ENCODE peak calls at places on chromosomes 12 and 14, in eight cellular contexts. G is HCT116, L is HepG2, P is GM23338, N is GM12878, I is endothelial cell of umbilical vein, Q is K562, Y is H1. U is an unnamed sample.

GRCh38 chr12:84638811-84639368 is 273.7 kb downstream of the SLC6A15 start:
- DNase-seq in P (no peak), L (no peak), Q (no peak), G (no peak), I (no peak), N (no peak), Y (no peak), U (no peak)

GRCh38 chr14:80172380-80173055 is 38.8 kb downstream of the DIO2 start:
- DNase-seq in G (no peak), Q (no peak), N (no peak), I (no peak), Y (no peak), P (no peak), L (no peak), U (no peak)

GRCh38 chr12:117101953-117102833 is 3.0 kb upstream of the TESC start:
- DNase-seq in G (no peak), Y (no peak), I (no peak), N (no peak), Q (no peak), L (no peak), P (no peak), U (no peak)

GRCh38 chr12:56781726-56782125 is 18.6 kb downstream of the HSD17B6 start:
- DNase-seq in N (no peak), Q (no peak), L (no peak), Y (no peak), P (no peak), G (no peak), I (no peak), U (no peak)

GRCh38 chr14:75539562-75540478 is 17.6 kb downstream of the BATF start:
- DNase-seq in N (no peak), P (peak), G (no peak), Y (no peak), Q (peak), I (no peak), L (no peak), U (no peak)

GRCh38 chr12:55996201-55996714 is 818 bp upstream of the SUOX start:
- DNase-seq in I (peak), N (no peak), Y (no peak), L (peak), G (no peak), Q (peak), P (peak), U (no peak)

GRCh38 chr12:38614171-38614570 is 291.2 kb downstream of the CPNE8 start:
- DNase-seq in Q (no peak), I (no peak), P (peak), Y (no peak), L (no peak), G (no peak), N (no peak), U (no peak)

GRCh38 chr12:599756-600155 is 63.5 kb downstream of the NINJ2 start:
- DNase-seq in G (no peak), I (no peak), L (no peak), Y (no peak), Q (no peak), N (no peak), P (no peak), U (no peak)

GRCh38 chr14:100590726-100591452 is 3.7 kb upstream of the BEGAIN start:
- DNase-seq in G (no peak), Q (no peak), Y (no peak), I (no peak), L (no peak), N (no peak), P (no peak), U (no peak)

GRCh38 chr14:22657861-22658260 is 13.7 kb upstream of the OR6J1 start:
- DNase-seq in N (no peak), Q (peak), P (peak), Y (no peak), I (peak), G (no peak), L (peak), U (no peak)

GRCh38 chr12:121241203-121241970 is 31.5 kb downstream of the P2RX4 start:
- DNase-seq in N (no peak), G (no peak), P (no peak), Q (no peak), Y (no peak), I (no peak), L (no peak), U (no peak)

GRCh38 chr12:65169311-65170244 is at the start of gene LEMD3:
- DNase-seq in Q (peak), N (peak), Y (peak), L (peak), P (peak), I (peak), G (peak), U (peak)

GRCh38 chr12:130922584-130922983 is 31.1 kb upstream of the ADGRD1 start:
- DNase-seq in Q (no peak), P (no peak), N (no peak), Y (no peak), G (no peak), L (no peak), I (no peak), U (no peak)

GRCh38 chr12:56836317-56836716 is 73.2 kb downstream of the HSD17B6 start:
- DNase-seq in G (no peak), Q (no peak), I (no peak), P (no peak), N (no peak), Y (no peak), L (no peak), U (peak)

GRCh38 chr14:77120771-77121743 is 20.5 kb downstream of the ZDHHC22 start:
- DNase-seq in N (peak), P (no peak), I (no peak), L (no peak), Q (no peak), Y (no peak), G (no peak), U (no peak)

GRCh38 chr14:98198385-98198784 is 1073.6 kb downstream of the BCL11B start:
- DNase-seq in L (no peak), Y (no peak), Q (no peak), N (no peak), P (no peak), G (no peak), I (no peak), U (no peak)

GRCh38 chr14:39265741-39266588 is 32.2 kb downstream of the MIA2 start:
- DNase-seq in N (no peak), P (no peak), Y (no peak), Q (no peak), G (peak), I (peak), L (no peak), U (no peak)

GRCh38 chr12:30926243-30927209 is at the start of gene TSPAN11:
- DNase-seq in P (peak), N (no peak), G (no peak), L (no peak), Q (no peak), Y (peak), I (peak), U (no peak)

GRCh38 chr12:45122776-45123380 is 72.0 kb upstream of the DBX2 start:
- DNase-seq in N (no peak), G (peak), I (peak), Y (no peak), P (peak), L (peak), Q (peak), U (peak)

GRCh38 chr12:80412343-80412953 is 31.6 kb upstream of the PTPRQ start:
- DNase-seq in P (peak), N (no peak), Y (no peak), I (peak), L (peak), G (peak), Q (peak), U (peak)

DNA sequence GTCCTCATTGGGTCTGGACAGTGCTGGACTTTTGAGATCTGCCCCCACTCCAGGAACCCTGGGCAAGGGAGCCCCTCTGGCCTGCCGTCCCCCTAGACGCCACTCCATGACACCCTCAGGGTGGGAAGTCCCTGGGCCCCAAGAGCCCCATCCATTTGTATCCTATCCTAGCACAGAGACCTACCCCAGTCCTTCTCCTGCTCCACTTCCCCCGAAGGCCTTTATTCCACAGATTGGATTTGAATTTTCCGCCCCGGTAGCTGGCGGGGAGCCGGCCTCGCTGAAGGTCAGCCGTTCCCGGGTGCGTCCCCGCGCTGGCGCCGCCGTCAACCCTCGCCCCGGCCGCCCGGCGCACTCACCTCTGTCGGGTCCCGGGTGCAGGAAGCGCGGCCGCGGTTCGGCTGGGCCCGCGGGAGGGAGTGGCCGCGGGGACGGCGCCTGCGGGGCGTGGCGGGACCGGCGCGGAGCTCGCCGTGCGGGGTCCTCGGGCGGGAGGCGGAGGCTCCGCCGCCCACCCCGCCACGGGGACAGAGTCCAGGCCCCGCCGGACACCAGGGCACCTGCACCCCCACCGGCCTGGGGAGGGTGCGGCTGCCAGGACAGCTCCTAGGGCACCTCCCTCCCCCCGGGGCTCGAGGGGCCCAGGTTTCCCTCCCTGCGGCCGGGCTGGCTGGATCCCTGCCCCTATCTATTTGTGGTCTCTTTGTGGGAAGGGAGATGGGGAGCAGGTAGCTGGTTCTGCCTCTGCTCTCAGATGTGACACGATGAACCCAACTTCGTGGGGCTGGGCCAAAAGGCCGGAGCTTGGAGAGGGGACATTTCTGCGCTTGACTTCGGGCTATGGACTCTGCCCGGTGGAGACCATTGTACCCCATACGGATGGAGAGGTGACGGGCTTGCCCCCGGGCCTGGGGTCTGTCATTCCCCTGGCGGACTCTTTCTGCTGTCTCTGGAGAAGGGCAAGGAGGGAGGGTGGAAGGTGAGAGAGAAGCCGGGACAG is 19.9 kb upstream of the GPR68 start:
- DNase-seq in I (no peak), Y (no peak), Q (peak), L (no peak), G (no peak), N (no peak), P (peak), U (no peak)
- TF ChIP-seq EZH2 in I (no peak), Y (peak), Q (no peak), L (no peak), G (no peak), N (no peak), P (peak), U (no peak)

GRCh38 chr12:26274441-26275312 is 79.3 kb downstream of the SSPN start:
- DNase-seq in G (peak), I (peak), P (peak), Q (peak), Y (peak), L (peak), N (peak), U (no peak)
- TF ChIP-seq POLR2AphosphoS5 in G (peak), I (peak), P (no peak), Q (peak), Y (no peak), L (no peak), N (peak), U (no peak)

DNA sequence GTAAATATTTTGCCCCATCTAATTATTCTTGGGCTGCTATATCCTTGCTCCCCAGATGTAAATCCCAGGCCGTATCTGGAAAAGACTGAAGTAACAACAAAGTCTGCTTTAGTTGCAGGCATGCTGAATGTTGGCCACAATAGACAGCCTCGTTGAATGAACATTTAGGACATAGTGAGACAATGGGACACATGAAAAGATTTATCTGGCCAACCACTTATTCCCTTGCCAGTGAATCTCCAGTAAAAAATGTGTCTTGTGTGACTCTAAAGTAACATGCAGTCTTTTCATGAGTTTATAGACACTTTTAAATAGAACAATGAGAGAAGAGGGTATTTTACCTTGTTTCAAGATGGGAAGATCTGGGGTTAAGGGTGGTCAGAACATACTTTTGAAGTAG is 60.2 kb upstream of the STXBP6 start:
- DNase-seq in I (no peak), P (no peak), Q (no peak), G (no peak), Y (no peak), L (no peak), N (no peak), U (no peak)
- H3K27ac ChIP-seq in I (no peak), P (no peak), Q (no peak), G (no peak), Y (no peak), L (no peak), N (no peak), U (no peak)

GRCh38 chr12:53972152-53972702 is 699 bp upstream of the HOXC11 start:
- DNase-seq in Q (no peak), L (no peak), Y (no peak), G (no peak), I (no peak), N (no peak), P (no peak), U (no peak)

GRCh38 chr12:53971686-53972085 is 1.2 kb upstream of the HOXC11 start:
- DNase-seq in Q (no peak), G (no peak), I (no peak), Y (no peak), P (no peak), L (no peak), N (no peak), U (no peak)

GRCh38 chr12:53972722-53973092 is 219 bp upstream of the HOXC11 start:
- DNase-seq in N (no peak), G (no peak), L (no peak), Y (no peak), Q (no peak), P (no peak), I (no peak), U (no peak)

GRCh38 chr12:53974084-53975018 is at the start of gene HOTAIR:
- DNase-seq in Q (no peak), G (no peak), I (no peak), N (no peak), L (no peak), Y (no peak), P (peak), U (no peak)

DNA sequence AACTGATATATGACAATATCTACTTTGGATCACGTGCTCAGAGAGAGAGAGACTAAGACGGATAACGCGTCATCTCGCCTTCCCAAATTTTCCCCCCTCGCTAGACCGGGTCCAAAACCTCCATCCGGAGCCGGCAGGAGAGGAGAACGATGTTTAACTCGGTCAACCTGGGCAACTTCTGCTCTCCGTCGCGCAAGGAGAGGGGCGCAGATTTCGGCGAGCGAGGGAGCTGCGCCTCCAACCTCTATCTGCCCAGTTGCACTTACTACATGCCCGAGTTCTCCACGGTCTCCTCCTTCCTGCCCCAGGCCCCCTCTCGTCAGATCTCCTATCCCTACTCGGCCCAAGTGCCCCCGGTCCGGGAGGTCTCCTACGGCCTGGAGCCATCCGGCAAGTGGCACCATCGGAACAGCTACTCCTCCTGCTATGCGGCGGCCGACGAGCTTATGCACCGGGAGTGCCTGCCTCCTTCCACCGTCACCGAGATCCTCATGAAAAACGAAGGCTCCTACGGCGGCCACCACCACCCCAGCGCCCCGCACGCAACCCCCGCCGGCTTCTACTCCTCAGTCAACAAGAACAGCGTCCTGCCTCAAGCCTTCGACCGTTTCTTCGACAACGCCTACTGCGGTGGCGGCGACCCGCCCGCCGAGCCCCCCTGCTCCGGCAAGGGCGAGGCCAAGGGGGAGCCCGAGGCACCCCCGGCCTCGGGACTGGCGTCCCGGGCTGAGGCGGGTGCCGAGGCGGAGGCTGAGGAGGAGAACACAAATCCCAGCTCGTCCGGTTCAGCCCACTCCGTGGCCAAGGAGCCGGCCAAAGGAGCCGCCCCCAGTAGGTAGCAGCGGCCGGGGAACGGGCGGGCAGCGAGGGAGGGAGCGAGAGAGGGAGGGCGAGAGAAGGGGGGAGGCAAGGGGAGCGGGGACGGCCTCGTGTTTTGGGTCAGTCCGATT is at the start of gene HOXC11:
- DNase-seq in Q (no peak), Y (no peak), N (no peak), P (peak), L (no peak), I (no peak), G (no peak), U (no peak)
- TF ChIP-seq EZH2 in Q (no peak), Y (peak), N (peak), P (peak), L (peak), I (peak), G (no peak), U (no peak)

GRCh38 chr14:102940729-102941362 is 18.4 kb downstream of the AMN start:
- DNase-seq in Y (no peak), I (no peak), Q (no peak), L (no peak), P (no peak), N (no peak), G (no peak), U (no peak)
- TF ChIP-seq POLR2AphosphoS5 in Y (no peak), I (no peak), Q (no peak), L (no peak), P (no peak), N (no peak), G (no peak), U (no peak)

GRCh38 chr12:7395950-7396349 is 48.0 kb downstream of the CD163L1 start:
- DNase-seq in N (no peak), P (no peak), Y (no peak), G (no peak), L (no peak), Q (no peak), I (peak), U (no peak)
- H3K27ac ChIP-seq in N (no peak), P (no peak), Y (no peak), G (no peak), L (no peak), Q (no peak), I (no peak), U (no peak)

DNA sequence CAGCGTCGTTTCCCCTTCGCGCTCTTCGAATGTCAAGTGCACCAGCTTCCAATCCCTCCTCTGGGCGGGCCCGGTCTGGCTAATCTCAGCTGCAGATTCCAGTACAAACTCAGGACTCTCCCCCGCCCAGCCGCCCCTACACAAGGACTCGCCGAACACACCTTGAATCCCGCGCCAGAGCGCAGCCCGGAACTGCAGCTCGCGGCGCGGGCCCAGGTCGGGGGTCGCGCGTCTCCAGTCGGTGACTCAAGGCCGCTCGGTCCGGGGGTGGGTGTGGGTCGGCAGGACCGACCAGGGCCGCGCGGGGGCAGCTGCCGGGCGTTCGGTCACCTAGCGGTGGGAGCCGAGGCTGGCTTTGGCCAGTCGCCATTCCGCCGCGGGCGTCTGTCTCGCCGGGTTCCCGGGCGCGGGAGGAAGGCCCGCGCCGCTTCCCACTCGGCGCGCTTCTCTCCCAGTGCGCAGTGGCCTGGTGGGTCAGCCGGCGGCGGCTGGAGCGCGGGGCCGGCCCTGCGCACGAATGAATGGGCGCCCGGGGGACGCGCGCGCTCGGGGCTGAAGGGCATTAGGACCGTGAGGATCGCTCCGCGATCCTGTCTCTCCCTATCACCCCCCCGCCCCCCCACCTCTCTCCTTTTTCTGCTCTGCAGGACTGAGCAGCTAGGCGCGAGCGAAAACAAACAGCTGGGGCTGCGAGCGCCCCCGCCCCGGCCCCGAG is at the start of gene GALNT16:
- DNase-seq in L (no peak), G (no peak), N (no peak), Q (peak), Y (no peak), P (peak), I (peak), U (no peak)
- TF ChIP-seq EZH2 in L (no peak), G (no peak), N (no peak), Q (no peak), Y (peak), P (no peak), I (no peak), U (no peak)

DNA sequence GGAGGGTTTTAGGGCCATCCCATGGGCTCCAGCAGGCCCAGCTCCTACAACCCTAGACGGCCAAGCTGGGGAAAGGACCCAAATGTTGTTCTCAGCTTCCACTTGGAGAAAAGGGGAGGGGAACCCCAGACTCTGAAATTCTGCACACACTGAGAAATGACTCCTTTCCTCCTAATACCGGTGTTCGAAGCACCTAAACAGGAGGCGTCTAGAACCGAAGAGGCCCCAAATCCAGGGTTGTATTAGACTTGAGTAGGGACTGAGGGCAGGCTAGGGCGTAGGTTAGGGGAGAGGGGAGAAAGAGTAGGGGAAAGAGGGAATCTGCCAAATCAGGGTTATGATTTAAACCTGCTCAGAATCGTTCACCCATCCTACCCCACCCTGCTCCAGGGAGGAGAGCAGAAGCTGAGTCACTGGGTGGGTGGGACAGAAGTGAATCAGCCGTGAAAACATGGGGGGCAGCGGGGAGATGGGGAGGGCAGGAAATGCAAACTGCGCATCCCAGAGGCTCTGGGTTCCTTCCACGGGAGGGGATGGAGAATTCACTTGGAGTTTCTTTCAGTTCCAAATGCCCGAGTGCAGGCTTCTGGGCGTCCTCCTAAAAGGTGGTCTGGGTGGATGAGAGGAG is 1.0 kb downstream of the IGFBP6 start:
- DNase-seq in I (peak), Y (no peak), Q (peak), L (no peak), P (peak), G (peak), N (no peak), U (no peak)
- TF ChIP-seq POLR2AphosphoS5 in I (peak), Y (no peak), Q (no peak), L (no peak), P (no peak), G (peak), N (no peak), U (no peak)